ENCODE peak calls at places on chromosomes 16 and 17, in four cellular contexts. T is NCI-H2029; P is activated gamma-delta T cell treated with anti-CD3 and anti-CD28 coated beads, Interleukin-2, amount 50 U/mL, for 16 hours; W is DMS153. N is an unnamed sample.

GRCh38 chr17:67442787-67443624 is 65.9 kb downstream of the PITPNC1 start:
- DNase-seq in T (no peak), P (no peak), W (no peak), N (peak; percentile 26)

GRCh38 chr17:78137392-78138203 is 7.0 kb downstream of the TMC8 start:
- DNase-seq in T (no peak), P (no peak), W (no peak), N (no peak)

GRCh38 chr16:85616608-85617311 is 3.6 kb downstream of the GSE1 start:
- DNase-seq in T (no peak), P (no peak), W (no peak), N (peak; percentile 78)

GRCh38 chr17:82146663-82147654 is 48.9 kb upstream of the FASN start:
- DNase-seq in T (no peak), P (no peak), W (no peak), N (no peak)

GRCh38 chr16:86243571-86244154 is 266.7 kb upstream of the FOXF1 start:
- DNase-seq in T (no peak), P (no peak), W (no peak), N (no peak)

GRCh38 chr17:58205936-58206335 is 13.1 kb downstream of the MKS1 start:
- DNase-seq in T (no peak), P (no peak), W (no peak), N (no peak)

GRCh38 chr16:74224828-74225227 is 71.8 kb upstream of the PSMD7 start:
- DNase-seq in T (no peak), P (no peak), W (no peak), N (no peak)

GRCh38 chr16:51577621-51578303 is 426.7 kb upstream of the SALL1 start:
- DNase-seq in T (peak; percentile 50), P (no peak), W (peak; percentile 44), N (no peak)

GRCh38 chr17:82545071-82545462 is 25.5 kb downstream of the FOXK2 start:
- DNase-seq in T (no peak), P (no peak), W (no peak), N (no peak)